ENCODE peak calls at places on chromosome 9, in ten cellular contexts. J is Right ventricle myocardium superior; A is H54; W is HEK293T; H is NCI-H1694; Z is C1 segment of cervical spinal cord; G is hypothalamus; T is foreskin fibroblast; Y is stimulated activated CD8-positive, alpha-beta memory T cell treated with anti-CD3 and anti-CD28 coated beads, Interleukin-7, amount 100 ng/mL, for 1 hour; X is HFFc6. S is an unnamed sample.

GRCh38 chr9:31140316-31140715 is 1244.1 kb upstream of the ACO1 start:
- DNase-seq in J (no peak), A (no peak), W (no peak), H (no peak), Z (no peak), G (no peak), T (no peak), Y (no peak), X (no peak), S (no peak)

GRCh38 chr9:68978054-68978453 is 35.9 kb downstream of the PRKACG start:
- DNase-seq in J (no peak), A (no peak), W (no peak), H (no peak), Z (no peak), G (no peak), T (no peak), Y (no peak), X (no peak), S (no peak)

GRCh38 chr9:19618816-19619215 is 170.0 kb downstream of the SLC24A2 start:
- DNase-seq in J (no peak), A (no peak), W (no peak), H (no peak), Z (no peak), G (no peak), T (no peak), Y (no peak), X (no peak), S (no peak)

GRCh38 chr9:13049223-13049622 is 230.3 kb downstream of the MPDZ start:
- DNase-seq in J (no peak), A (no peak), W (peak), H (no peak), Z (no peak), G (no peak), T (peak), Y (no peak), X (no peak), S (no peak)

GRCh38 chr9:137254624-137255447 is at the start of gene NELFB:
- DNase-seq in J (peak), A (peak), W (peak), H (no peak), Z (peak), G (peak), T (peak), Y (peak), X (peak), S (peak)

GRCh38 chr9:121756477-121757285 is 105.2 kb downstream of the DAB2IP start:
- DNase-seq in J (no peak), A (no peak), W (no peak), H (no peak), Z (no peak), G (no peak), T (no peak), Y (no peak), X (no peak), S (no peak)

GRCh38 chr9:136944094-136944518 is 432 bp downstream of the FBXW5 start:
- DNase-seq in J (no peak), A (peak), W (peak), H (no peak), Z (no peak), G (no peak), T (peak), Y (no peak), X (peak), S (no peak)

GRCh38 chr9:97855486-97855875 is 2.5 kb downstream of the FOXE1 start:
- DNase-seq in J (no peak), A (no peak), W (peak), H (no peak), Z (no peak), G (no peak), T (no peak), Y (no peak), X (no peak), S (no peak)

GRCh38 chr9:15461601-15462000 is 38.9 kb downstream of the SNAPC3 start:
- DNase-seq in J (no peak), A (no peak), W (no peak), H (no peak), Z (no peak), G (no peak), T (no peak), Y (no peak), X (no peak), S (no peak)

GRCh38 chr9:6014668-6015270 is 655 bp downstream of the RANBP6 start:
- DNase-seq in J (no peak), A (peak), W (no peak), H (no peak), Z (no peak), G (no peak), T (peak), Y (no peak), X (peak), S (no peak)

GRCh38 chr9:124553738-124554137 is 46.5 kb upstream of the NR5A1 start:
- DNase-seq in J (no peak), A (peak), W (no peak), H (no peak), Z (no peak), G (no peak), T (peak), Y (no peak), X (peak), S (no peak)

GRCh38 chr9:134376386-134377142 is 50.3 kb downstream of the RXRA start:
- DNase-seq in J (peak), A (no peak), W (no peak), H (no peak), Z (no peak), G (no peak), T (no peak), Y (no peak), X (no peak), S (no peak)

GRCh38 chr9:64061013-64061627 is 1223.9 kb downstream of the FOXD4L5 start:
- DNase-seq in J (no peak), A (no peak), W (no peak), H (no peak), Z (no peak), G (no peak), T (no peak), Y (no peak), X (no peak), S (no peak)

GRCh38 chr9:27272103-27272502 is 24.8 kb downstream of the EQTN start:
- DNase-seq in J (no peak), A (no peak), W (no peak), H (no peak), Z (no peak), G (no peak), T (no peak), Y (no peak), X (no peak), S (no peak)

GRCh38 chr9:85900504-85901201 is 40.3 kb upstream of the NAA35 start:
- DNase-seq in J (no peak), A (peak), W (peak), H (peak), Z (no peak), G (no peak), T (peak), Y (no peak), X (peak), S (no peak)

GRCh38 chr9:20524776-20525175 is 97.5 kb downstream of the MLLT3 start:
- DNase-seq in J (no peak), A (no peak), W (peak), H (no peak), Z (no peak), G (no peak), T (no peak), Y (no peak), X (no peak), S (no peak)

GRCh38 chr9:129888809-129889460 is 53.7 kb downstream of the USP20 start:
- DNase-seq in J (no peak), A (no peak), W (no peak), H (no peak), Z (no peak), G (no peak), T (no peak), Y (no peak), X (no peak), S (no peak)

GRCh38 chr9:91736898-91737601 is 213.0 kb downstream of the ROR2 start:
- DNase-seq in J (no peak), A (no peak), W (no peak), H (no peak), Z (no peak), G (no peak), T (no peak), Y (no peak), X (no peak), S (no peak)

GRCh38 chr9:128160603-128160987 is 530 bp downstream of the BBLN start:
- DNase-seq in J (no peak), A (peak), W (no peak), H (no peak), Z (no peak), G (no peak), T (peak), Y (no peak), X (peak), S (no peak)

GRCh38 chr9:133737071-133737773 is 930 bp downstream of the SARDH start:
- DNase-seq in J (peak), A (no peak), W (no peak), H (no peak), Z (no peak), G (no peak), T (no peak), Y (no peak), X (no peak), S (peak)

GRCh38 chr9:93123561-93124283 is 10.3 kb downstream of the NINJ1 start:
- DNase-seq in J (peak), A (no peak), W (no peak), H (no peak), Z (no peak), G (no peak), T (no peak), Y (no peak), X (no peak), S (peak)

GRCh38 chr9:125428515-125429467 is 167.2 kb downstream of the GAPVD1 start:
- DNase-seq in J (peak), A (no peak), W (no peak), H (no peak), Z (no peak), G (no peak), T (peak), Y (no peak), X (no peak), S (no peak)

GRCh38 chr9:82982271-82982880 is 80.6 kb downstream of the RASEF start:
- DNase-seq in J (no peak), A (no peak), W (no peak), H (no peak), Z (no peak), G (no peak), T (peak), Y (no peak), X (no peak), S (no peak)

GRCh38 chr9:137973829-137974416 is 96.3 kb downstream of the CACNA1B start:
- DNase-seq in J (peak), A (no peak), W (no peak), H (no peak), Z (no peak), G (no peak), T (no peak), Y (no peak), X (no peak), S (peak)

GRCh38 chr9:127118597-127119318 is 3.7 kb downstream of the ANGPTL2 start:
- DNase-seq in J (no peak), A (no peak), W (no peak), H (no peak), Z (no peak), G (no peak), T (no peak), Y (no peak), X (no peak), S (peak)

GRCh38 chr9:99868845-99869244 is 37.6 kb upstream of the STX17 start:
- DNase-seq in J (no peak), A (no peak), W (no peak), H (no peak), Z (no peak), G (no peak), T (peak), Y (no peak), X (no peak), S (no peak)

GRCh38 chr9:87428659-87429058 is 69.0 kb upstream of the DAPK1 start:
- DNase-seq in J (no peak), A (no peak), W (no peak), H (no peak), Z (no peak), G (no peak), T (no peak), Y (no peak), X (no peak), S (no peak)

GRCh38 chr9:77896269-77897245 is 135.1 kb downstream of the GNAQ start:
- DNase-seq in J (no peak), A (no peak), W (no peak), H (no peak), Z (no peak), G (no peak), T (no peak), Y (no peak), X (no peak), S (no peak)

GRCh38 chr9:137462396-137463193 is 3.5 kb upstream of the NSMF start:
- DNase-seq in J (peak), A (no peak), W (no peak), H (peak), Z (no peak), G (no peak), T (no peak), Y (no peak), X (no peak), S (peak)

GRCh38 chr9:135524130-135524861 is 3.1 kb downstream of the LCN1 start:
- DNase-seq in J (no peak), A (no peak), W (no peak), H (no peak), Z (no peak), G (no peak), T (peak), Y (no peak), X (no peak), S (peak)

GRCh38 chr9:85738509-85738908 is 3.2 kb downstream of the AGTPBP1 start:
- DNase-seq in J (no peak), A (no peak), W (no peak), H (no peak), Z (no peak), G (no peak), T (no peak), Y (no peak), X (no peak), S (no peak)

GRCh38 chr9:18002718-18003438 is 424.0 kb downstream of the SH3GL2 start:
- DNase-seq in J (no peak), A (no peak), W (no peak), H (no peak), Z (no peak), G (no peak), T (no peak), Y (no peak), X (no peak), S (no peak)

GRCh38 chr9:36317766-36318165 is 59.5 kb upstream of the GNE start:
- DNase-seq in J (peak), A (no peak), W (no peak), H (no peak), Z (no peak), G (no peak), T (no peak), Y (no peak), X (no peak), S (no peak)

GRCh38 chr9:131744171-131744714 is 4.4 kb upstream of the RAPGEF1 start:
- DNase-seq in J (no peak), A (no peak), W (no peak), H (no peak), Z (no peak), G (no peak), T (no peak), Y (no peak), X (no peak), S (no peak)

GRCh38 chr9:4839470-4839912 is 46.7 kb downstream of the RCL1 start:
- DNase-seq in J (no peak), A (no peak), W (no peak), H (no peak), Z (no peak), G (no peak), T (peak), Y (no peak), X (no peak), S (no peak)

GRCh38 chr9:133048595-133048994 is 13.2 kb upstream of the CEL start:
- DNase-seq in J (no peak), A (peak), W (no peak), H (peak), Z (no peak), G (no peak), T (peak), Y (no peak), X (peak), S (no peak)

GRCh38 chr9:94675008-94675841 is 35.9 kb upstream of the FBP1 start:
- DNase-seq in J (no peak), A (no peak), W (no peak), H (no peak), Z (no peak), G (no peak), T (peak), Y (no peak), X (peak), S (no peak)